ENCODE peak calls at places on chromosomes 13 and 19, in seven cellular contexts. Q is HCT116, G is HepG2, K is H1, U is GM12878, P is SK-N-SH, R is K562. J is an unnamed sample.

GRCh38 chr13:23289917-23290357 is 109.2 kb downstream of the SGCG start:
- DNase-seq in Q (no peak), G (no peak), K (no peak), U (no peak), P (peak), R (no peak), J (no peak)

GRCh38 chr13:103615778-103616177 is 549.6 kb upstream of the SLC10A2 start:
- DNase-seq in Q (no peak), G (no peak), K (no peak), U (no peak), P (no peak), R (no peak), J (no peak)

GRCh38 chr13:110560606-110561334 is 752 bp downstream of the RAB20 start:
- DNase-seq in Q (no peak), G (peak), K (no peak), U (no peak), P (peak), R (no peak), J (no peak)

GRCh38 chr19:55500368-55500952 is 12.2 kb downstream of the SSC5D start:
- DNase-seq in Q (no peak), G (no peak), K (no peak), U (no peak), P (no peak), R (no peak), J (no peak)

GRCh38 chr13:104592127-104592526 is 1525.9 kb upstream of the SLC10A2 start:
- DNase-seq in Q (peak), G (no peak), K (no peak), U (no peak), P (no peak), R (no peak), J (no peak)

GRCh38 chr13:33087091-33087490 is 70.9 kb downstream of the KL start:
- DNase-seq in Q (no peak), G (no peak), K (no peak), U (no peak), P (no peak), R (no peak), J (no peak)

GRCh38 chr19:24033962-24034342 is 53.0 kb upstream of the ZNF254 start:
- DNase-seq in Q (no peak), G (peak), K (no peak), U (no peak), P (peak), R (no peak), J (no peak)

GRCh38 chr19:10420444-10421239 is at the start of gene PDE4A:
- DNase-seq in Q (no peak), G (no peak), K (peak), U (no peak), P (peak), R (peak), J (no peak)

GRCh38 chr19:58317481-58318072 is 9.2 kb upstream of the ZSCAN22 start:
- DNase-seq in Q (no peak), G (no peak), K (no peak), U (no peak), P (no peak), R (peak), J (no peak)

GRCh38 chr19:9673912-9674668 is 810 bp downstream of the ZNF562 start:
- DNase-seq in Q (peak), G (peak), K (no peak), U (peak), P (no peak), R (no peak), J (peak)

GRCh38 chr13:73870970-73871935 is 263.0 kb downstream of the KLF12 start:
- DNase-seq in Q (no peak), G (no peak), K (no peak), U (no peak), P (no peak), R (no peak), J (no peak)

GRCh38 chr13:40562975-40563349 is 103.5 kb downstream of the FOXO1 start:
- DNase-seq in Q (no peak), G (no peak), K (no peak), U (no peak), P (no peak), R (no peak), J (no peak)

GRCh38 chr13:103287659-103288058 is 221.4 kb upstream of the SLC10A2 start:
- DNase-seq in Q (no peak), G (no peak), K (no peak), U (no peak), P (no peak), R (no peak), J (no peak)

GRCh38 chr13:51614350-51614786 is 30.1 kb downstream of the WDFY2 start:
- DNase-seq in Q (no peak), G (no peak), K (no peak), U (peak), P (peak), R (no peak), J (no peak)

GRCh38 chr13:44294868-44295267 is 78.8 kb upstream of the SERP2 start:
- DNase-seq in Q (no peak), G (no peak), K (no peak), U (no peak), P (no peak), R (no peak), J (no peak)

GRCh38 chr19:42412223-42412622 is 15.0 kb downstream of the LIPE start:
- DNase-seq in Q (no peak), G (no peak), K (no peak), U (no peak), P (peak), R (no peak), J (no peak)

GRCh38 chr13:30293995-30294394 is 13.4 kb downstream of the KATNAL1 start:
- DNase-seq in Q (no peak), G (no peak), K (no peak), U (no peak), P (no peak), R (no peak), J (no peak)

GRCh38 chr19:52735734-52736133 is 890 bp upstream of the ZNF611 start:
- DNase-seq in Q (no peak), G (peak), K (peak), U (no peak), P (no peak), R (no peak), J (no peak)

DNA sequence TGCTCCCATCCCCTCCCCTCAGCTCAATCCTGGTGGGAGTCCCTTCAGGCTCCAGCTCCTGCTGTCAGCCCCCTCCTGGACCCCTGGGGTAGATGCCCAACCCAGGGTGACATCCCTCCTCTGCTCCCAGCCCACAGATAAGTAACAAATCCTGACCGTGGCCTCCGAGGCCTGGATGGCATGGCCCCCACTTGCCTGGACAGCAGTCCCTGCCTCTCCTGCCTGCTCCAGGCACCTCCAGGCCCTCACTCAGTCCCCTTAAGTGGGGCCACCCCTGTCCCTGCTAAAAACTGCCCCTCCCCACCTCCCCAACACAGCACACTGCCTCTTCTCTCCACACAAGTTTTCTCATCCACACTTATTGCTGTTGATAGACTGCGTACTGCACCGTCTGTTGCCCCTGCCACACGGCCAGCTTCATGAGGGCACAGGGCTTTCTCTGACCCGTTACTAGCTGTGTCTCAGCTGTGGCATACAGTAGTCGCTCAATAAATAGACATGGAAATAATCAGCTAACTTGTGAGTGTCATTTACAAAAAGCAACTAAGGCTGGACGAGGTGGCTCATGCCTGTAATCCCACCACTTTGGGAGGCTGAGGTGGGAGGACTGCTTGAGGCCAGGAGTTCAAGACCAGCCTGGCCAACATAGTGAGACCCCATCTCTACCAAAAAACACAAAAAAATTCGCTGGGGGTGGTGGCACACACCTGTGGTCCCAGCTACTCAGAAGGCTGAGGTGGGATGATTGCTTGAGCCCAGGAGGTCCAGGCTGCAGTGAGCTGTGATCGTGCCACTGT is 5.8 kb downstream of the CERS1 start:
- DNase-seq in Q (no peak), G (no peak), K (no peak), U (no peak), P (no peak), R (no peak), J (no peak)
- TF ChIP-seq SIN3A in Q (no peak), G (no peak), K (no peak), U (no peak), P (no peak), R (no peak), J (no peak)

DNA sequence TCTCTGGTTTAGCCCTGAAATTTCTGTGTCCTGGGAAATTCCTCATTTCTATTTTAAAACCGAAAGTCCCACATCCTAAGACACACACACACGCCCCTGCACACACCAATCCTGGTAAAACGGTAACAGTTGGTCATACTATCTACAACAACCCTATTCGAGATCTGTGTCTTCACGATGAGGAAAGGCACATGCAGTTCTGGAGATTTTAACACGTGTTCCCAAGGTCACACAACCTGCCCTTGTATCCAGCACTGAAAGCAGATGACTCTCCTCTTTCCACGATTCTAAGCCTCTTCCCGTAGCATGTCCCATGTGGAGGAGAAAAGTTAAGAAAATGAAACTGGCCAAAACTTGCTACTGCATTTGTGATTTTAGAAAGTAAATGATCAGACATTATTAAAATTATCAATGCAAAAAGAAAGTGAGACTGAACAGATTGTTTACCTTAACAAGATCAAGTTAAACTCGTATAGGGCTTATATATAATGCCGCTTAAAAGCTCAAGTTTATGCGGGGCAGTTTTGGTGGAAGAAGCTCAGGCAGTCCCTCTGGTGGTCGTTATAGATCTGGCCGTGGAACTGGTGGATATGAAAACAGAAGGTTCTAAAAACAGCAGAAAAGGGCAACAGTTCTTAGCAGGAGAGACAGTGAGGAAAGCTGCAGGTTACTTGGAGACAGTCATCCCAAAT is 32.7 kb downstream of the VSTM1 start:
- DNase-seq in Q (no peak), G (no peak), K (no peak), U (no peak), P (no peak), R (peak), J (no peak)
- TF ChIP-seq SIN3A in Q (no peak), G (no peak), K (no peak), U (no peak), P (no peak), R (no peak), J (no peak)

GRCh38 chr13:99655351-99656091 is 154.2 kb downstream of the TM9SF2 start:
- DNase-seq in Q (peak), G (peak), K (no peak), U (no peak), P (no peak), R (no peak), J (no peak)

GRCh38 chr13:99653526-99653925 is 152.3 kb downstream of the TM9SF2 start:
- DNase-seq in Q (no peak), G (no peak), K (no peak), U (no peak), P (no peak), R (no peak), J (no peak)

GRCh38 chr13:99652901-99653300 is 151.6 kb downstream of the TM9SF2 start:
- DNase-seq in Q (no peak), G (no peak), K (no peak), U (no peak), P (no peak), R (no peak), J (no peak)

GRCh38 chr13:99652141-99652540 is 150.9 kb downstream of the TM9SF2 start:
- DNase-seq in Q (no peak), G (no peak), K (peak), U (no peak), P (no peak), R (no peak), J (no peak)

GRCh38 chr13:99654076-99654475 is 152.8 kb downstream of the TM9SF2 start:
- DNase-seq in Q (no peak), G (no peak), K (no peak), U (no peak), P (no peak), R (no peak), J (no peak)
- TF ChIP-seq SIN3A in Q (no peak), G (no peak), K (no peak), U (no peak), P (no peak), R (no peak), J (no peak)

GRCh38 chr13:48412100-48412556 is 785 bp downstream of the LPAR6 start:
- DNase-seq in Q (no peak), G (no peak), K (no peak), U (no peak), P (no peak), R (no peak), J (no peak)
- TF ChIP-seq SIN3A in Q (no peak), G (no peak), K (no peak), U (no peak), P (no peak), R (no peak), J (no peak)

GRCh38 chr13:35796627-35797026 is 320.1 kb upstream of the MAB21L1 start:
- DNase-seq in Q (no peak), G (no peak), K (no peak), U (no peak), P (no peak), R (no peak), J (no peak)

GRCh38 chr13:35794734-35795389 is 318.4 kb upstream of the MAB21L1 start:
- DNase-seq in Q (no peak), G (no peak), K (no peak), U (no peak), P (no peak), R (no peak), J (no peak)

GRCh38 chr13:35797244-35797643 is 320.8 kb upstream of the MAB21L1 start:
- DNase-seq in Q (no peak), G (no peak), K (no peak), U (no peak), P (no peak), R (no peak), J (no peak)

GRCh38 chr13:35791191-35791902 is 314.9 kb upstream of the MAB21L1 start:
- DNase-seq in Q (no peak), G (no peak), K (no peak), U (no peak), P (no peak), R (no peak), J (no peak)

DNA sequence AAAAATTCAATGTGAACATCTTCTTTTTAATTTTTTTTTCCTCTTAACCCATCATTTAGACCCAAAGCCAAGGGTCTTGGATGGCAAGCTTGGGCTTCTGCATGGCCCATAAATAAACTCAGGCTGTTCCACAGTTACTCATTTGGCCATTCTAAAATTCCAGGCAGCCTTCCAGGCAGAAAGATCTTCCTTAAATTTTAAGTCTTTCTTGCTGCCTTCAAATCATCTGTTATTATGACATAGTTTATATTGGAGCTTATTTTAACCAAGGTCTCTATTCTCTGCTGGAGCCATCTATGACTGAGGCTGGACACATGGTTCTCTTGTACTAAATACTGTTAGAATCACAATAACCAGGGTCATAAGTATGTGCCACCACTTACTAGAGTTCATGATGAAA is 317.3 kb upstream of the MAB21L1 start:
- DNase-seq in Q (no peak), G (no peak), K (no peak), U (no peak), P (no peak), R (no peak), J (no peak)
- TF ChIP-seq SIN3A in Q (no peak), G (no peak), K (no peak), U (no peak), P (no peak), R (no peak), J (no peak)

J was measured in Panc1.